ENCODE peak calls at places on chromosomes 3 and 15, in five cellular contexts. B is transverse colon, S is AG09309, A is BJ, O is heart left ventricle. C is an unnamed sample.

GRCh38 chr15:76576526-76577279 is 240.1 kb downstream of the ISL2 start:
- DNase-seq in S (no peak), O (peak), A (no peak), B (peak), C (peak)

GRCh38 chr3:133570139-133570936 is 3.1 kb upstream of the CDV3 start:
- DNase-seq in S (peak), A (peak), O (no peak), B (no peak), C (no peak)

GRCh38 chr3:100480111-100480510 is 12.3 kb upstream of the TMEM45A start:
- DNase-seq in B (no peak), S (no peak), A (no peak), O (no peak), C (no peak)

GRCh38 chr3:40456279-40456939 is 730 bp upstream of the RPL14 start:
- DNase-seq in A (no peak), S (no peak), B (no peak), O (no peak), C (no peak)

GRCh38 chr3:165463546-165463945 is 267.4 kb upstream of the SLITRK3 start:
- DNase-seq in A (no peak), O (no peak), S (no peak), B (no peak), C (no peak)

GRCh38 chr3:148992027-148992634 is 791 bp downstream of the GYG1 start:
- DNase-seq in A (no peak), S (no peak), O (peak), B (peak), C (no peak)

GRCh38 chr3:64438837-64439236 is 213.6 kb upstream of the PRICKLE2 start:
- DNase-seq in A (no peak), B (no peak), O (no peak), S (no peak), C (no peak)

GRCh38 chr3:48989796-48990635 is at the start of gene P4HTM:
- DNase-seq in O (peak), S (peak), B (peak), A (peak), C (no peak)

GRCh38 chr3:172203522-172204258 is 164.3 kb downstream of the FNDC3B start:
- DNase-seq in A (no peak), B (no peak), O (no peak), S (no peak), C (peak)

GRCh38 chr15:99385865-99386264 is 134.6 kb downstream of the LRRC28 start:
- DNase-seq in O (peak), S (no peak), A (no peak), B (peak), C (peak)

GRCh38 chr15:63136742-63137141 is 15.1 kb downstream of the LACTB start:
- DNase-seq in B (no peak), S (no peak), O (no peak), A (no peak), C (no peak)

GRCh38 chr3:195900426-195901355 is 7.7 kb downstream of the TNK2 start:
- DNase-seq in S (no peak), B (peak), O (peak), A (no peak), C (no peak)

GRCh38 chr3:90015688-90016356 is 908.4 kb downstream of the EPHA3 start:
- DNase-seq in S (peak), O (peak), B (no peak), A (peak), C (no peak)

GRCh38 chr3:182609575-182610156 is 183.6 kb upstream of the ATP11B start:
- DNase-seq in O (no peak), A (no peak), B (peak), S (no peak), C (no peak)

GRCh38 chr3:70754314-70754713 is 441.9 kb upstream of the MDFIC2 start:
- DNase-seq in O (no peak), B (no peak), A (no peak), S (no peak), C (no peak)

GRCh38 chr3:133077688-133078087 is 39.5 kb downstream of the TMEM108 start:
- DNase-seq in B (no peak), O (no peak), S (no peak), A (no peak), C (peak)

GRCh38 chr3:171770689-171771620 is 39.3 kb downstream of the PLD1 start:
- DNase-seq in B (peak), S (peak), O (peak), A (no peak), C (peak)

GRCh38 chr3:43105224-43105596 is 669 bp downstream of the POMGNT2 start:
- DNase-seq in B (no peak), O (no peak), S (no peak), A (no peak), C (no peak)

GRCh38 chr3:97817965-97818364 is 3.8 kb upstream of the CRYBG3 start:
- DNase-seq in S (no peak), B (no peak), A (no peak), O (no peak), C (no peak)

GRCh38 chr3:171971919-171972526 is 67.4 kb upstream of the FNDC3B start:
- DNase-seq in A (no peak), S (no peak), B (no peak), O (no peak), C (no peak)

GRCh38 chr15:36885709-36886108 is 214.6 kb downstream of the MEIS2 start:
- DNase-seq in S (no peak), A (no peak), B (no peak), O (no peak), C (no peak)

GRCh38 chr15:75647370-75648155 is at the start of gene SNX33:
- DNase-seq in O (peak), B (peak), A (no peak), S (no peak), C (no peak)

GRCh38 chr3:74633021-74633420 is 18.6 kb upstream of the CNTN3 start:
- DNase-seq in S (peak), A (no peak), O (no peak), B (no peak), C (no peak)

GRCh38 chr15:60358935-60359672 is 38.7 kb downstream of the ANXA2 start:
- DNase-seq in S (peak), A (no peak), O (no peak), B (no peak), C (no peak)

GRCh38 chr3:37163262-37164020 is 10.9 kb downstream of the LRRFIP2 start:
- DNase-seq in S (peak), B (no peak), A (peak), O (no peak), C (no peak)

GRCh38 chr15:77759896-77760592 is 127.3 kb upstream of the LINGO1 start:
- DNase-seq in O (no peak), A (no peak), B (no peak), S (no peak), C (no peak)

GRCh38 chr3:9231488-9231887 is 18.0 kb downstream of the SRGAP3 start:
- DNase-seq in O (no peak), A (no peak), S (no peak), B (no peak), C (no peak)

GRCh38 chr3:9229886-9230285 is 19.6 kb downstream of the SRGAP3 start:
- DNase-seq in S (no peak), A (no peak), B (no peak), O (no peak), C (no peak)

GRCh38 chr3:9231006-9231405 is 18.4 kb downstream of the SRGAP3 start:
- DNase-seq in B (no peak), A (no peak), S (no peak), O (no peak), C (no peak)

GRCh38 chr3:9229325-9229724 is 20.1 kb downstream of the SRGAP3 start:
- DNase-seq in S (no peak), B (no peak), A (no peak), O (no peak), C (no peak)

DNA sequence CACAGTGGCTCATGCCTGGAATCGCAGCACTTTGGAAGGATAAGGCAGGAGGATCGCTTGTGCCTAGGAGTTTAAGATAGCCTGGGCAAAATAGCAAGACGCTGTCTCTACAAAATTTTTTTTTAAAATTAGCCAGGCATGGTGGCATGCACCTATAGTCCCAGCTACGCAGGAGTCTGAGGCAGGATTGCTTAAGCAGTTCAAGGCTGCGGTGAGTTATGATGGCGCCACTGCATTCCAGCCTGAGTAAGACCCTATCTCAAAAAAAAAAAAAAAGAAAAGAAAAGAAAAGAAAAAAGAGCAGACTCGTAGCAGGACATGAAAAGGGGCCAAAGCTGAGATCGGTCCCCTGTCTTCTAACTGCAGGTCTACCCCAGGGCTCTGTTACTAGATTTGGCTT is 18.9 kb downstream of the SRGAP3 start:
- DNase-seq in A (no peak), S (no peak), B (no peak), O (no peak), C (no peak)
- H3K4me3 ChIP-seq in A (no peak), S (no peak), B (no peak), O (no peak), C (no peak)

GRCh38 chr3:158101330-158102218 is 4.6 kb downstream of the SHOX2 start:
- DNase-seq in B (no peak), A (no peak), O (no peak), S (no peak), C (no peak)
- TF ChIP-seq CTCF in B (no peak), A (no peak), O (no peak), S (no peak), C (no peak)

DNA sequence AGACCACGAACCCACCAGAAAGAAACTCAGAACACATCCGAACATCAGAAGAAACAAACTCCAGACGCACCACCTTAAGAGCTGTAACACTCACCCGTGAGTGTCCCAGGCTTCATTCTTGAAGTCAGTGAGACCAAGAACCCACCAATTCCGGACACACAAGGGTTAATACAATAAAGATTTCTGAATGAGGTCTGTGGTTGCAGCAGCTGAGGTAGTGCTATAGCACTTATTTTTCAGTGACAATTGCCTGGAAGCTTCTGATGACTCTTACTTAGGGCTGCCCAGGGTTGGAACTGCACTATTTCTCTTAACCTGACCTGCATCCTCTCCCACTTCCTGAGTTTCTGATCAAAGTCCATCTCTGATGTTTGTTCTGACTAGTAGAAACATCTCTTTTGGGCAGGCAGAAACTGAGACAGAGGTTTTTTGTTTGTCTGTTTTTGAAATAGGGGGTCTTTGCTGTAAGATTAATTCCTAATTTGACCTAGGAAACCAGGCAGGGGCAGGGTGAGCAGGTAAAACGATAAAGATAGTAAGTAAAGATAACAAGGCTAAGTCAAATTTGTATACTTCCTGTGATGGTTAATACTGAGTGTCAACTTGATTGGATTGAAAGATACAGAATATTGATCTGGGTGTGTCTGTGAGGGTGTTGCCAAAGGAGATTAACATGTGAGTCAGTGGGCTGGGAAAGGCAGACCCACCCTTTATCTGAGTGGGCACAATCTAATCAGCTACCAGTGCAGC is 169.1 kb downstream of the GAP43 start:
- DNase-seq in S (no peak), B (no peak), O (no peak), A (no peak), C (no peak)
- H3K4me3 ChIP-seq in S (no peak), B (no peak), O (no peak), A (no peak), C (no peak)

GRCh38 chr15:71572452-71573053 is 237.8 kb upstream of the NR2E3 start:
- DNase-seq in B (no peak), A (no peak), S (no peak), O (no peak), C (peak)
- TF ChIP-seq CTCF in B (no peak), A (no peak), S (peak), O (no peak), C (peak)

GRCh38 chr3:151312972-151313371 is 3.6 kb downstream of the GPR87 start:
- DNase-seq in S (no peak), B (no peak), O (no peak), A (no peak), C (no peak)
- H3K4me3 ChIP-seq in S (no peak), B (no peak), O (no peak), A (no peak), C (no peak)

C was measured in LNCaP clone FGC.